ENCODE peak calls at places on chromosomes 4 and X, in four cellular contexts. I is SK-N-SH, U is lower leg skin, T is tibial nerve. O is an unnamed sample.

GRCh38 chr4:16626945-16627344 is 271.5 kb downstream of the LDB2 start:
- DNase-seq in I (no peak), U (peak; percentile 43), T (peak; percentile 26), O (peak; percentile 95)

GRCh38 chr4:122827258-122827887 is 742 bp downstream of the FGF2 start:
- DNase-seq in I (peak; percentile 92), U (no peak), T (peak; percentile 16), O (peak; percentile 64)

GRCh38 chrX:2348225-2348624 is 152.6 kb downstream of the DHRSX start:
- DNase-seq in I (no peak), U (no peak), T (no peak), O (no peak)

GRCh38 chrX:40003982-40004535 is 93.7 kb downstream of the BCOR start:
- DNase-seq in I (no peak), U (no peak), T (no peak), O (no peak)

GRCh38 chr4:72218953-72219352 is 187.2 kb downstream of the NPFFR2 start:
- DNase-seq in I (no peak), U (no peak), T (no peak), O (no peak)

GRCh38 chr4:66564901-66565648 is 894.8 kb upstream of the EPHA5 start:
- DNase-seq in I (no peak), U (no peak), T (no peak), O (no peak)

GRCh38 chr4:15455290-15455689 is 14.4 kb upstream of the CC2D2A start:
- DNase-seq in I (no peak), U (peak; percentile 80), T (peak; percentile 58), O (no peak)

GRCh38 chrX:97398030-97398551 is 514.4 kb downstream of the RPA4 start:
- DNase-seq in I (no peak), U (no peak), T (no peak), O (peak; percentile 43)

GRCh38 chr4:147928400-147928799 is 196.5 kb downstream of the ARHGAP10 start:
- DNase-seq in I (no peak), U (no peak), T (no peak), O (no peak)

GRCh38 chrX:118116308-118117068 is at the start of gene KLHL13:
- DNase-seq in I (peak; percentile 92), U (no peak), T (peak; percentile 11), O (peak; percentile 44)

GRCh38 chr4:76518241-76518640 is 83.2 kb downstream of the SHROOM3 start:
- DNase-seq in I (no peak), U (no peak), T (no peak), O (no peak)

GRCh38 chr4:128334256-128334655 is 46.6 kb upstream of the PGRMC2 start:
- DNase-seq in I (no peak), U (no peak), T (no peak), O (no peak)

GRCh38 chr4:156971168-156971601 is 414 bp downstream of the PDGFC start:
- DNase-seq in I (peak; percentile 64), U (no peak), T (no peak), O (peak; percentile 47)

GRCh38 chr4:68987007-68987406 is 35.4 kb upstream of the UGT2A3 start:
- DNase-seq in I (no peak), U (no peak), T (no peak), O (no peak)

GRCh38 chr4:181685911-181686310 is 557.3 kb upstream of the TENM3 start:
- DNase-seq in I (no peak), U (no peak), T (no peak), O (peak; percentile 68)

GRCh38 chr4:156138781-156139280 is 185.2 kb upstream of the CTSO start:
- DNase-seq in I (no peak), U (no peak), T (no peak), O (no peak)

GRCh38 chr4:81052119-81053068 is 21.9 kb downstream of the BMP3 start:
- DNase-seq in I (peak; percentile 20), U (no peak), T (peak; percentile 48), O (peak; percentile 85)

GRCh38 chrX:136304493-136304892 is 3.7 kb downstream of the ADGRG4 start:
- DNase-seq in I (no peak), U (no peak), T (no peak), O (no peak)

GRCh38 chr4:118989098-118990080 is 100.7 kb downstream of the SYNPO2 start:
- DNase-seq in I (no peak), U (peak; percentile 71), T (no peak), O (no peak)

GRCh38 chr4:158915683-158916241 is 146.9 kb downstream of the FNIP2 start:
- DNase-seq in I (no peak), U (no peak), T (no peak), O (no peak)

GRCh38 chr4:161249779-161250440 is 913.9 kb downstream of the FSTL5 start:
- DNase-seq in I (no peak), U (no peak), T (no peak), O (no peak)

GRCh38 chr4:125316781-125317525 is 2.2 kb downstream of the FAT4 start:
- DNase-seq in I (peak; percentile 66), U (no peak), T (no peak), O (peak; percentile 41)

GRCh38 chr4:127809173-127809800 is 27.2 kb downstream of the HSPA4L start:
- DNase-seq in I (no peak), U (no peak), T (no peak), O (peak; percentile 35)

GRCh38 chrX:141642979-141643378 is 53.5 kb downstream of the SPANXA2 start:
- DNase-seq in I (no peak), U (no peak), T (no peak), O (peak; percentile 2)

GRCh38 chr4:139630991-139631390 is 34.6 kb upstream of the MGST2 start:
- DNase-seq in I (no peak), U (no peak), T (no peak), O (no peak)

GRCh38 chr4:139629761-139630160 is 35.9 kb upstream of the MGST2 start:
- DNase-seq in I (no peak), U (no peak), T (no peak), O (no peak)

GRCh38 chr4:139633195-139633594 is 32.4 kb upstream of the MGST2 start:
- DNase-seq in I (no peak), U (no peak), T (no peak), O (no peak)

GRCh38 chr4:139635966-139636365 is 29.7 kb upstream of the MGST2 start:
- DNase-seq in I (no peak), U (no peak), T (no peak), O (no peak)

GRCh38 chr4:139633661-139634060 is 32.0 kb upstream of the MGST2 start:
- DNase-seq in I (no peak), U (no peak), T (no peak), O (peak; percentile 57)
- TF ChIP-seq CTCF in I (peak; percentile 42), U (no peak), T (peak; percentile 24), O (peak; percentile 57)

GRCh38 chr4:137823007-137823406 is 290.7 kb upstream of the PCDH18 start:
- DNase-seq in I (no peak), U (no peak), T (no peak), O (no peak)

GRCh38 chr4:137825505-137825904 is 293.2 kb upstream of the PCDH18 start:
- DNase-seq in I (no peak), U (no peak), T (no peak), O (no peak)

DNA sequence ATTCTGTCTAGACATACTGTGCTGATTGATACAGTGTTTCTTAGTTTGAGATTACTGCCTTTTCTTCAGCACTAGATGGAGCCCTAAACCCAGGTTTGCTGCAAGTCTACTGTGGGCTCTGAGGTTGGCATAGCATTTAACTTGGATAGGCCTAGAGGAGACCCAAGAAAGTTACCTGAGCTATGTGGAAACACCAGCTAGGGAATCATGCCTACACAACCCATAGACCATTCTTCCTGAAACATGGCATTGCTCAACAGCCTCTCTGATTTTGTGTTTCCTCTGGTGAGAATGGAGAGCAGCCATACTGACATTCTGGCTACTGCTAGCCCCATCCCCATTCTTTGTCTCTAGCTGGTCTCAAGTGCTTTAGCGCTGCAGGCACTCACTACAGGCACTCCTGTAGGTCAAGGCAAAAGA is 287.7 kb upstream of the PCDH18 start:
- DNase-seq in I (peak; percentile 9), U (no peak), T (no peak), O (peak; percentile 79)
- TF ChIP-seq CTCF in I (peak; percentile 63), U (no peak), T (no peak), O (peak; percentile 77)

DNA sequence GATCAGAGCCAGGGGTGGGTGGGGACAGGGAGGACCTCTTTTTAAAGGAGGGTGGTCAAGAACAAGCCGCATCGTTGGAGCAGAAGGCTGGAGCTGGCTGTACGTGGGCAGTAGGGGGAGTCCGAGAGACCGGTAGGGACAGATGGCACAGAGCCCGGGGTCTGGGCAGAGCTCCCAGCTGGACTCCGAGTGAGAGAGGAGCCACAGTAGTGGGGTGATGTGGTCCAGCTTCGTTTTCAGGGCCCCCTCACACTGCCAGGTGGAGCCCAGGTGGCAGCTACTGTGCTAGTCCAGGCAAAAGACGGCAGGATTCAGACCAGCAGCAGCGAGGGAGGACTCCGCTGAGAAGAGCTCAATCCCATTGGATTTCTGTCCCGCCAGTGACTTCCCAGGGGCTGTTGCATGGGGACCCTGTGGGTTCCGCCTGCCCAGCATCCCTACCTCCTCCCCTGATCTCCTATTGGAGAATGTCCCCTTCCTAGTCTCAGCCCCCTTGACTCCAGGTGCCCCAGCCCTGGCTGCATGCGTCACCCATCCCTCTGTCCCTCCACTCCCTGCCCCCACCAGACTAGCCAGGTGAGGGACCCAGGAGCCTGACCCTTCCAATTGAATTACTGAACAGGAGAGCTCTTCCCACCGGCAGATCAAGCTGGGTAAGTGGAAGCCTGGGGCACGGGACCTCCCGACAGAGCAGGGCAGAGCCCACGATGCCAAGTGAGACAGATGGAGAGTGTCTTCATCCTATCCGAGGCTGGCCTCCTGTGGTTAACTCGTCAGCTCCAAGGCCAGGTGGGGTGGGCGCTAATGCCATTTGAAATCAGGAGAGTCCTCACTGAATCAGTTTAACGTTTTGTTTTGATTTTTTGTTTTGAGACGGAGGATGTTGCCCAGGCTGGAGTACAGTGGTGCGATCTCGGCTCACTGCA is 2.9 kb downstream of the ARHGAP4 start:
- DNase-seq in I (peak; percentile 90), U (no peak), T (peak; percentile 57), O (peak; percentile 75)
- TF ChIP-seq CTCF in I (peak; percentile 62), U (no peak), T (peak; percentile 47), O (peak; percentile 52)

GRCh38 chr4:152398060-152398459 is 137.8 kb downstream of the FBXW7 start:
- DNase-seq in I (peak; percentile 22), U (no peak), T (no peak), O (peak; percentile 27)
- TF ChIP-seq CTCF in I (peak; percentile 63), U (no peak), T (peak; percentile 11), O (peak; percentile 50)

DNA sequence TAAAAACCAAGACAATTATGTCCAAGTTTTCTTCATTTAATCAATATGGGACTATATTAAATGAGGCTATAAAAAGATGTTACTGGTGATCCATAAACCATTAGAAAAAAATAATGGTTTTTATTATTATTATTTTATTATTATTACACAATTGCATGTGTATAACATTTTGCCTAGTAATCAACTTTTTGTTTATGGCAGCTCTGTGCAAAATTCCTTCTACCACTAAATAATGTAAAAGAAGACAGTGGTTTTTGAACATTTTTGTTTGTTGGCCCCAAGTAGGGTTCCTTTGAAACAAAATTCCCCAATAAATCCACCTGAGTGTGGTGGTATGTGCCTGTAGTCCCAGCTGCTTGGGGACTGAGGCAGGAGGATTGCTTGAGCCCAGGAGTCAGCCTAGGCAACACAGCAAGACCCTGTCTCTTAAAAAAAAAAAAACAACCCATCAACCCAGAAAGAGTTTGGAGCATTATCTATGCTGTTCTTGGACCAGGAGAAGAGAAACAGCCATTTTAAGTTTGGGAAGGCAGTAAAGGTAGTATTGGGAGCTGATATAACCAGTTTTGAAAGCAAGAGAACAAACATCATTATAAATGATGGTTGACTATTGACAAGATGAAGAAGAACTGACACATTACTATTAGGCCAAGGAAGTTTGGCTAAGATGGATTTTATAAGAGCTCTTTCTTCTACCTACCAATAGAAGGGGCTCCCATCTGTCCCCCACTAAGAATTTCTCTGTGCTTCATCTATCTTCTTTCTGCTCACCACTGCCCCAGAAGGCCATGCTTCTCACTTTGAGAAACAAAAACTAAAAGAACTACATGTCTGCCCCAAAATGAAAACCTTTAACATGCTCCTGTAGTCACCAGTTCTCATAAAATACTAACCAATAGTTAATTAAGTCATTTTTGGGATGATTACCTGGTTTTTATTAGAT is 2.2 kb downstream of the TMEM156 start:
- DNase-seq in I (no peak), U (no peak), T (no peak), O (no peak)
- TF ChIP-seq CTCF in I (no peak), U (no peak), T (no peak), O (no peak)

GRCh38 chrX:149940015-149940716 is 1.9 kb upstream of the EOLA2 start:
- DNase-seq in I (peak; percentile 78), U (peak; percentile 95), T (peak; percentile 87), O (peak; percentile 99)
- TF ChIP-seq CTCF in I (no peak), U (no peak), T (peak; percentile 42), O (no peak)

O was measured in cardiac muscle cell.